ENCODE peak calls at places on chromosomes 4 and X, in four cellular contexts. U, R, M and B are unnamed samples.

GRCh38 chrX:12581546-12581945 is 209.7 kb upstream of the PRPS2 start:
- DNase-seq in M (peak), R (no peak), U (peak), B (no peak)

GRCh38 chr4:53905281-53905934 is 159.0 kb downstream of the CHIC2 start:
- DNase-seq in U (no peak), R (peak), M (no peak), B (no peak)

GRCh38 chrX:119880552-119881437 is 9.2 kb downstream of the NDUFA1 start:
- DNase-seq in R (peak), M (peak), U (peak), B (no peak)

GRCh38 chr4:39638358-39639239 is at the start of gene SMIM14:
- DNase-seq in M (peak), R (peak), U (peak), B (peak)

GRCh38 chr4:85783483-85783882 is 308.5 kb downstream of the ARHGAP24 start:
- DNase-seq in R (peak), M (no peak), U (peak), B (no peak)

GRCh38 chr4:53866055-53866454 is 198.3 kb downstream of the CHIC2 start:
- DNase-seq in U (no peak), R (no peak), M (no peak), B (no peak)

GRCh38 chr4:79823148-79823763 is 249.8 kb downstream of the ANTXR2 start:
- DNase-seq in R (peak), M (no peak), U (peak), B (no peak)

GRCh38 chr4:11748169-11748872 is 319.6 kb upstream of the HS3ST1 start:
- DNase-seq in U (peak), R (no peak), M (no peak), B (no peak)

GRCh38 chr4:115729739-115730266 is 616.4 kb upstream of the NDST4 start:
- DNase-seq in R (no peak), U (no peak), M (no peak), B (no peak)

GRCh38 chr4:128770807-128771206 is 38.7 kb upstream of the JADE1 start:
- DNase-seq in M (no peak), R (peak), U (no peak), B (no peak)

GRCh38 chrX:63652086-63652775 is 132.8 kb downstream of the ARHGEF9 start:
- DNase-seq in M (no peak), U (no peak), R (peak), B (peak)
- H3K27ac ChIP-seq in M (no peak), U (no peak), R (peak), B (peak)

DNA sequence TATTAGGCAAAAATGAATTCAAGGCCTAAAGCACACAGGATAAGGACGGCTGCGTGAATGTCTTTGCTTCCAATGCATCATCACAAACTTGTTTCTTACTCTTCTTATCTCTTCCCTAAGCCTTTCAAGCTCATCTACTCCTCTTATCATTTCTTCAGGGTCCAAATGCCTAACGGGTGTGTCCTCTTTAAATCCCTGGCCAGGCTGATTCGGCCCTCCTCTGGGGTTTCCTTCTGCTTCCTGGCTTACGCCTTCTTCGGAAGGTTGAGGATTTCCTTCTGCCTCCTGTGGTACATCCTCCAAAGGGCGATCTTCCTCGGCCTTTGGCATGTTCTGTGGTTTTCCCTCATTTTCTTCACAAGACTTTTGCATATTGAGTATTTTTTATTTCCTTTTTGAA is 1.3 kb downstream of the TCEAL8 start:
- DNase-seq in R (peak), U (no peak), M (peak), B (no peak)
- H3K9ac ChIP-seq in R (peak), U (peak), M (peak), B (no peak)

DNA sequence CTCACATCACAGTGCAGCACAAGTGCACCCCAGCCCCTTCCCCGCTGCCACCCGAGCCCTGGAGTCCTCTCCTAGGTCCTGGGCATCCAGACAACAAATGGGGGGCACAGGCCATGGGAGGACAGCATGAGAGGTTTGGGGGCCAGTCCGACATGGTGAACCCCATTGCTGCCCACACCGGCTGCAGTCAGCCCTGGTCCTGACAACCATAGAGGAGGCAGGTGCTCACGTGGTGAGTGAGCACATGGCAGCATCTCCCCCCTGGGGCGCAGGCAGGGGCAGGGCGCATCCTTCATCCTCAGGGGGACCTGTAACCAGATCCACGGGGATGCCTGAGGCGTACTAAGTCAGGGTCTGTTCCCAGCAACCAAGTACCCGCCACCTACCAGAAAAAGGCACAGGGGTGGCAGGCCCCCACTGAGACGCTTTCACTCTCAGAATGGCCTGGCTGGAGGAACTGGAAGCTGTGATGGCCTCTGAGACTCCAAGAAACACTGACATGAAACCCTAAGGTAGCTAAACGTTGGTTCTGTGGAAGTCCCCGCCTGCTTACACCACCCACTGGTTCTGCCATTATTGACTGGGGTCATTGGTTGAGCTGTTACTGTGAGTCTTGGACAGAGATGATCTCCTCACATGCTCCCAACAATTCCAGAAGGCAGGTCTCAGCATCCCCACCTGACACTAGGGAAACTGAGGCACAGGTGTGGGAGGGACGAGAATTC is 6.5 kb downstream of the ZFYVE28 start:
- DNase-seq in U (no peak), M (no peak), R (no peak), B (no peak)
- H3K27ac ChIP-seq in U (peak), M (no peak), R (peak), B (no peak)

GRCh38 chr4:147360301-147360700 is 120.6 kb upstream of the EDNRA start:
- DNase-seq in M (no peak), R (peak), U (peak), B (no peak)
- H3K9ac ChIP-seq in M (no peak), R (peak), U (no peak), B (no peak)

GRCh38 chrX:44918722-44919121 is 45.7 kb downstream of the KDM6A start:
- DNase-seq in U (peak), R (no peak), M (no peak), B (no peak)
- H3K27ac ChIP-seq in U (no peak), R (no peak), M (no peak), B (no peak)

GRCh38 chr4:122146652-122147051 is 5.5 kb upstream of the BLTP1 start:
- DNase-seq in R (no peak), U (no peak), M (no peak), B (no peak)

GRCh38 chr4:122152699-122153328 is 683 bp downstream of the BLTP1 start:
- DNase-seq in U (peak), M (peak), R (peak), B (no peak)

GRCh38 chr4:122156819-122157218 is 4.7 kb downstream of the BLTP1 start:
- DNase-seq in M (no peak), R (no peak), U (no peak), B (no peak)

GRCh38 chr4:122151982-122152698 is at the start of gene BLTP1:
- DNase-seq in M (peak), R (peak), U (peak), B (peak)

GRCh38 chr4:122150896-122151295 is 1.2 kb upstream of the BLTP1 start:
- DNase-seq in M (no peak), R (no peak), U (no peak), B (no peak)
- H3K9ac ChIP-seq in M (no peak), R (peak), U (no peak), B (no peak)